ENCODE peak calls at places on chromosome 7, in eight cellular contexts. X is heart left ventricle, Y is lower lobe of right lung, E is iPS DF 6.9, O is body of pancreas, B is sigmoid colon, A is neuronal stem cell, S is fibroblast of lung. J is an unnamed sample. For H3K9me3, the result is how much of the 10 kb centered on the place peaks cover.

GRCh38 chr7:142303650-142304049 is 45.8 kb upstream of the PRSS58 start:
- DNase-seq in Y (no peak), S (no peak), O (peak), B (no peak), A (no peak), X (no peak), E (peak), J (peak)

GRCh38 chr7:152145853-152146466 is 120.5 kb downstream of the GALNT11 start:
- DNase-seq in A (peak), S (peak), O (peak), E (peak), X (no peak), B (no peak), Y (no peak), J (peak)

GRCh38 chr7:114540291-114540690 is 125.7 kb downstream of the FOXP2 start:
- DNase-seq in S (no peak), A (no peak), E (no peak), O (no peak), Y (no peak), X (no peak), B (no peak), J (no peak)

GRCh38 chr7:66413379-66414114 is 208.4 kb downstream of the TPST1 start:
- DNase-seq in X (peak), B (peak), S (peak), O (peak), E (peak), A (peak), Y (peak), J (peak)

GRCh38 chr7:100162874-100163533 is 4.5 kb upstream of the TRAPPC14 start:
- DNase-seq in E (no peak), X (no peak), O (no peak), B (no peak), Y (no peak), A (no peak), S (no peak), J (no peak)

GRCh38 chr7:2802082-2802481 is 42.0 kb downstream of the GNA12 start:
- DNase-seq in O (no peak), A (no peak), X (no peak), Y (no peak), S (peak), E (no peak), B (no peak), J (no peak)

GRCh38 chr7:55156919-55157318 is 138.1 kb downstream of the EGFR start:
- DNase-seq in Y (no peak), X (no peak), S (no peak), B (no peak), O (no peak), E (no peak), A (no peak), J (no peak)

GRCh38 chr7:66202380-66202779 is 2.8 kb upstream of the TPST1 start:
- DNase-seq in E (no peak), X (no peak), A (no peak), Y (no peak), S (no peak), B (peak), O (no peak), J (no peak)

GRCh38 chr7:106075937-106076336 is 36.2 kb downstream of the SYPL1 start:
- DNase-seq in O (no peak), A (no peak), Y (no peak), S (no peak), B (no peak), E (no peak), X (no peak), J (no peak)

GRCh38 chr7:55250313-55250712 is 114.8 kb upstream of the LANCL2 start:
- DNase-seq in B (no peak), Y (no peak), A (no peak), X (no peak), S (no peak), E (no peak), O (peak), J (peak)

GRCh38 chr7:85220651-85221050 is 33.8 kb upstream of the SEMA3D start:
- DNase-seq in E (no peak), O (no peak), A (no peak), Y (no peak), X (no peak), S (no peak), B (no peak), J (no peak)

GRCh38 chr7:127251458-127252379 is 1.0 kb downstream of the GRM8 start:
- DNase-seq in X (no peak), S (no peak), A (peak), O (no peak), E (no peak), Y (no peak), B (no peak), J (peak)

GRCh38 chr7:63025815-63026214 is 972.8 kb upstream of the ZNF722 start:
- DNase-seq in O (no peak), Y (no peak), S (no peak), E (no peak), X (no peak), A (no peak), B (no peak), J (no peak)

GRCh38 chr7:30647589-30647988 is 34.7 kb downstream of the CRHR2 start:
- DNase-seq in X (no peak), S (no peak), O (no peak), B (no peak), A (no peak), E (no peak), Y (no peak), J (peak)

GRCh38 chr7:55537458-55537825 is 34.9 kb downstream of the VOPP1 start:
- DNase-seq in S (no peak), Y (no peak), O (peak), X (no peak), E (no peak), A (no peak), B (no peak), J (no peak)

GRCh38 chr7:83588602-83589240 is 60.2 kb downstream of the SEMA3E start:
- DNase-seq in Y (no peak), B (no peak), A (no peak), S (no peak), E (no peak), X (no peak), O (no peak), J (no peak)

GRCh38 chr7:27213904-27214586 is 14.2 kb upstream of the HOXA13 start:
- DNase-seq in E (no peak), O (no peak), S (no peak), B (no peak), Y (no peak), A (no peak), X (no peak), J (no peak)

GRCh38 chr7:519429-519973 is at the start of gene PDGFA:
- DNase-seq in B (no peak), O (peak), X (peak), E (no peak), Y (no peak), A (no peak), S (peak), J (no peak)

GRCh38 chr7:116265881-116266280 is 55.5 kb downstream of the TES start:
- DNase-seq in X (no peak), B (no peak), A (no peak), O (no peak), E (no peak), S (no peak), Y (no peak), J (no peak)

GRCh38 chr7:35777121-35777520 is 23.7 kb upstream of the SEPTIN7 start:
- DNase-seq in O (no peak), S (no peak), B (no peak), Y (no peak), X (no peak), E (no peak), A (no peak), J (no peak)

GRCh38 chr7:130560972-130561371 is 69.1 kb downstream of the MEST start:
- DNase-seq in A (no peak), Y (no peak), O (peak), X (no peak), S (peak), B (no peak), E (no peak), J (no peak)

GRCh38 chr7:3194501-3195141 is 106.4 kb upstream of the SDK1 start:
- DNase-seq in A (peak), S (peak), Y (peak), O (peak), E (peak), X (no peak), B (no peak), J (no peak)

GRCh38 chr7:6279341-6279740 is 6.9 kb upstream of the CYTH3 start:
- DNase-seq in S (no peak), O (no peak), A (no peak), E (no peak), Y (no peak), X (no peak), B (peak), J (no peak)
- H3K9me3 ChIP-seq in S (under half), O (under half), A (under half), E (under half), Y (under half), X (under half), B (under half), J (under half)

DNA sequence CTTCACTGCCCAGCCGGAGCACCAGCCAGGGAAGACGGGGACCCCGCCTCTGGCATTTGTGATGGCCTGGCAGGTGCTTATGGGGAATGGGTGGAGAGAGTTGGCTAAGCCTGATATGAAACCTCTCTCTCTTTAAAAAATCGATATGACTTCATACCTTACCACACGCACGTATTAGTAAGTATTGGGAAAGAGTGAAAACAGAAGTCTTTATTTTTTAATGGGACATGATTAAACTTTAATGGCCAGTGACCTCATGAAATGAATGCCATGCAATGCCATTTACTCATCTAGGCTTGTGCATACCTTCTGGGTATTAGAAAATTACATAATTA is 110.2 kb upstream of the SHH start:
- DNase-seq in O (no peak), X (no peak), A (no peak), B (no peak), E (no peak), S (no peak), Y (no peak), J (no peak)
- H3K27ac ChIP-seq in O (peak), X (no peak), A (no peak), B (no peak), E (no peak), S (no peak), Y (no peak), J (no peak)

GRCh38 chr7:138460649-138461607 is 869 bp downstream of the TRIM24 start:
- DNase-seq in X (peak), A (peak), Y (peak), O (peak), E (no peak), S (peak), B (peak), J (peak)

GRCh38 chr7:138456220-138456619 is 3.8 kb upstream of the TRIM24 start:
- DNase-seq in X (no peak), Y (no peak), A (no peak), E (no peak), O (no peak), B (no peak), S (no peak), J (no peak)

GRCh38 chr7:138460176-138460648 is at the start of gene TRIM24:
- DNase-seq in Y (no peak), E (no peak), O (peak), X (peak), B (peak), S (peak), A (no peak), J (no peak)

GRCh38 chr7:138459300-138460175 is 521 bp upstream of the TRIM24 start:
- DNase-seq in A (peak), X (no peak), S (no peak), Y (peak), E (peak), B (peak), O (peak), J (peak)

DNA sequence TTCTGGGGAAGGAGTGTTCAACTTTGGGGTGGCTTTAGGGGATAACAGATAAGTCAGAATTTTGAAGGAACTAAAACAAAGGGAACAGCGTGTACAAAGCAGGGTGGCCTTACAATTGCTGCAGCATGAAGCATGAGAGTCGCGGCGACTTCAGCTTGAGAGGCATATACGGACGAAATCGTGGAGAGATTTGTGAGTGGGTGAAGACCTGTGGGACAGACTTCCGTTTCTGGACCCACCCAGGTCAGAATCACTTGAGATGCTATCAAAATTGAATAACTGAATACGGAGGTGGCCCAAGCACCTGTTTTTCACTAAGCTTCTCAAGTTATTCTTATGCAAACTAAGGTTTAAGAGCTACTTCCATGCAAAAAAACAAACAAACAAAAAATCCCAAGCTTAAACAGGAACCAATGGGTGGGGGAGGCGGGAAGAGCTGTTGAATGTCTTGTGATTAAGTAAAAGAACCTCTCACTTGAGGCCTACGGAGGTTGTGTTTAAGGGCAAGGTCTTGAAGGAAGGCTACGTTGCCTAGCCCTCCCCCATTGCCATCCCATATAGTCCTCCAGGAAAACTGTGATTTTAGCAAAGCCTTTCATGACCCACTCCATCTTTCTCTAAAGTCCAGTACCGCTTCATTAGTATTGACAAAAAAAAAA is 1.4 kb upstream of the TRIM24 start:
- DNase-seq in Y (no peak), S (no peak), O (no peak), B (no peak), X (no peak), A (peak), E (peak), J (no peak)
- H3K4me3 ChIP-seq in Y (no peak), S (no peak), O (no peak), B (no peak), X (no peak), A (no peak), E (no peak), J (no peak)

DNA sequence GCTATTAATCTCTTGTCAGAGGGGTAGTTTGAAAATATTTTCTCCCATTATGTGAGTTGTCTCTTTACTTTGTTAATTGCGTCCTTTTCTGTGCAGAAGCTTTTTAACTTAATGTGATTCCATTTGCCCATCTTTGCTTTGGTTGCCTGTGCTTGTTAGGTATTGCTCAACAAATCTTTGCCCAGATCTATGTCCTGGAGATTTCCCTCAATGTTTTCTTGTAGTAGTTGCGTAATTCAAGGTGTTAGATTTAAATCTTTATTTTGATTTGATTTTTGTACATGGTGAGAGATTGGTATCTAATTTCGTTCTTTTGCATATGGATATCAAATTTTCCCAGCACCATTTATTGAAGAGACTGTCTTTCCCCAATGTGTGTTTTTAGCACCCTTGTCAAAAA is 567.2 kb downstream of the DNAJB9 start:
- DNase-seq in B (no peak), Y (no peak), A (no peak), O (no peak), X (no peak), S (no peak), E (no peak), J (no peak)
- H3K9me3 ChIP-seq in B (under half), Y (under half), A (under half), O (under half), X (under half), S (under half), E (under half), J (under half)

DNA sequence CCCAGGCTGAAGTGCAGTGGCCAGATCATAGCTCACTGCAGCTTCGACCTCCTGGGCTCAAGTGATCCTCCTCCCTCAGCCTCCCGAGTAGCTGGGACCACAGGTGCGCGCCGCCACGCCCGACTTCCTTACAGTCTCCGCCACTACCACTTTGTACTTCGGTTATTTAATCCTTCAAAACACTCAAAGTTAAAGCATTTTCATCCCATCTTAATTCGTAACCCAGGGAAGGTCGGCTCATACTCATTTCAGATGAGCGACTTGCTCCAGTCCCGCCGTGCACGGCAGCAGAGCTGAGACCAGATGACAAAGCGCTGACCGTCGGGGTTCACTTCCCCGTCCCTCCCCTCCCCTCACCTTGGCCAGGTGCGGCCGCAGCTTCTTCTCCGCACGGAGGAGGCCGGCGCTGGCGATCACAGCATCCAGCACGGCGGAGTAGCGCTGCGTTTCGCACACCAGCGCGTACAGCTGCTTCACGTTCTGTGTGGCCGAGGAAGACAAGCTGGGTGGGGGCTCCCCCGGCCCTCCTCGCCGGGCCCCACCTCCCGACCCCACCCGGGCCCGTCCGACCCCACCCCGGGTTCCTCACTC is 457 bp downstream of the NSUN5 start:
- DNase-seq in O (no peak), E (no peak), Y (no peak), X (no peak), A (no peak), S (peak), B (peak), J (no peak)
- H3K27ac ChIP-seq in O (peak), E (no peak), Y (peak), X (peak), A (no peak), S (no peak), B (peak), J (no peak)

GRCh38 chr7:43647772-43648643 is 65.1 kb downstream of the STK17A start:
- DNase-seq in S (peak), X (no peak), E (no peak), A (no peak), B (peak), Y (peak), O (peak), J (no peak)

GRCh38 chr7:43645699-43646226 is 62.9 kb downstream of the STK17A start:
- DNase-seq in B (no peak), X (no peak), A (no peak), Y (no peak), O (no peak), E (no peak), S (peak), J (no peak)

GRCh38 chr7:43646603-43647313 is 63.9 kb downstream of the STK17A start:
- DNase-seq in E (no peak), X (no peak), A (no peak), Y (no peak), S (peak), B (no peak), O (no peak), J (no peak)

GRCh38 chr7:43648725-43649406 is 66.0 kb downstream of the STK17A start:
- DNase-seq in E (no peak), S (peak), A (no peak), B (no peak), Y (no peak), O (peak), X (no peak), J (no peak)

DNA sequence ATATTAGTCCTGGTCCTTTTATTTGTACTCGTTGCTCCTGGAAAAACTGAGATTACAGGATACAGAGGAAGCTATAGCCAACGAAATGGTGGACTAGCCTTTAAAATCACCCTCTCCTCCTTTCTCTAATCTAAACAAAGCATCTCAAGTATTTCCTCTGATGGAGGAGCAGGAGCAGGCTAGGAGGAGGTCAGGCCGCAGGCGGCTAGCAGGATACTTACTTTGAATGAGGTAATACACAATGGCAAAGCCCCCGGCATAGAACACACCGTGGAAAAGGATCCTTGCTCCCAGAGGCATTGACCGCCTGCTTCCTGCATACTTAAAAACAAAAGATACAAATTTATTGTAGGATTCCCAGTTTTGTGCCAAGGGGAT is 64.4 kb downstream of the STK17A start:
- DNase-seq in A (peak), B (no peak), O (no peak), S (peak), X (no peak), E (no peak), Y (no peak), J (no peak)
- H3K4me3 ChIP-seq in A (peak), B (no peak), O (no peak), S (peak), X (no peak), E (no peak), Y (peak), J (no peak)

GRCh38 chr7:45400680-45401079 is 173.5 kb upstream of the ADCY1 start:
- DNase-seq in E (no peak), X (no peak), A (no peak), B (no peak), O (no peak), S (no peak), Y (no peak), J (no peak)
- H3K9me3 ChIP-seq in E (under half), X (under half), A (under half), B (under half), O (under half), S (under half), Y (under half), J (under half)

DNA sequence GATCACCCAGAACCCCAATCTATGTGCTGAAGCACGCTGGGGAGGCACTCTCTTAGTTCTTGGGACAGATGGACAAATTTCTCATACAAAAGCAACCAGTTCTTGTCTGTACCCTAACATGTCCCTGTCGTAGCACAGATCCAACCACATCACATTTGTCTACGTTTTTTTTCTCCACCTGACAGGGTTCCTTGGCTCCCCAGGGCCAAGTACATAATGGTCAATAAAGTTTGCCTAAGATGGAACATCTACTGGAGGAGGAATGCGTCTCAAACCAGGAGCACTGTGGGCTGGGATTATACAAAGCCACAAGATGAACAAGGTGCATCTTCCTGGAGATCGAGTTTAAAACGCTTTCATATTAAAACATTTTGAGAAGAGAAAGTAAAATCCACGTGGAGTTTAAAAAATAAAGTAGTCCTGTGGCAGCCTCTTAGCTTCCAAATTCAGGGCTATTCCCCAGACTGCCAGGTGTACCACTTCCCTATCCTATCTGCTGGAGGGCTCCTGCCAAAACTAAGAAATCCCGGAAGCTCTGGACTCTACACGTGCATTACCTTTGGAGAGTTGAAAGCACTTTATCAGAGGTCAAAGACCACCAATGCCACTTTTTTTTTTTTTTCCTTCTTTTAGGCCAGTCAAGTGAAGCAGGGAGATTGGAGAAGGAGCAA is 1.4 kb downstream of the TMEM243 start:
- DNase-seq in B (no peak), Y (no peak), O (no peak), A (no peak), E (no peak), S (no peak), X (no peak), J (no peak)
- H3K27ac ChIP-seq in B (peak), Y (peak), O (peak), A (no peak), E (no peak), S (no peak), X (peak), J (no peak)

GRCh38 chr7:42922017-42922753 is 9.8 kb downstream of the PSMA2 start:
- DNase-seq in O (no peak), X (no peak), E (no peak), Y (no peak), S (no peak), B (no peak), A (no peak), J (no peak)
- H3K4me3 ChIP-seq in O (no peak), X (no peak), E (no peak), Y (no peak), S (no peak), B (no peak), A (no peak), J (no peak)

J was measured in WERI-Rb-1.